ENCODE peak calls at places on chromosomes 12 and 14, in eight cellular contexts. B, M, D, Q, C, J, L and P are unnamed samples.

GRCh38 chr12:51320695-51321320 is 3.2 kb downstream of the BIN2 start:
- DNase-seq in B (no peak), M (no peak), D (no peak), Q (no peak), C (no peak), J (no peak), L (no peak), P (no peak)

GRCh38 chr12:24378548-24379011 is 429.1 kb upstream of the SOX5 start:
- DNase-seq in B (no peak), M (peak), D (no peak), Q (no peak), C (no peak), J (no peak), L (no peak), P (no peak)

GRCh38 chr12:131734336-131735152 is 23.7 kb downstream of the SFSWAP start:
- DNase-seq in B (no peak), M (no peak), D (no peak), Q (no peak), C (no peak), J (no peak), L (no peak), P (no peak)

GRCh38 chr14:24542346-24542936 is 33.6 kb downstream of the CTSG start:
- DNase-seq in B (no peak), M (no peak), D (no peak), Q (no peak), C (peak), J (no peak), L (no peak), P (peak)

GRCh38 chr12:119835068-119835467 is 42.1 kb downstream of the CIT start:
- DNase-seq in B (no peak), M (no peak), D (no peak), Q (no peak), C (no peak), J (no peak), L (no peak), P (no peak)

GRCh38 chr14:88234442-88234841 is 88.6 kb downstream of the KCNK10 start:
- DNase-seq in B (no peak), M (no peak), D (no peak), Q (no peak), C (no peak), J (no peak), L (no peak), P (no peak)

GRCh38 chr14:56357478-56357877 is 222.1 kb upstream of the TMEM260 start:
- DNase-seq in B (no peak), M (no peak), D (no peak), Q (no peak), C (no peak), J (no peak), L (no peak), P (no peak)

GRCh38 chr12:53252349-53252916 is 15.7 kb upstream of the ESPL1 start:
- DNase-seq in B (no peak), M (no peak), D (peak), Q (no peak), C (peak), J (no peak), L (peak), P (no peak)

GRCh38 chr12:26318661-26319068 is 123.3 kb downstream of the SSPN start:
- DNase-seq in B (no peak), M (peak), D (no peak), Q (peak), C (peak), J (peak), L (peak), P (peak)

GRCh38 chr12:27984275-27984674 is 11.7 kb upstream of the PTHLH start:
- DNase-seq in B (no peak), M (no peak), D (no peak), Q (no peak), C (peak), J (no peak), L (no peak), P (no peak)

GRCh38 chr12:12927211-12928079 is 24.5 kb downstream of the GPRC5D start:
- DNase-seq in B (no peak), M (peak), D (peak), Q (peak), C (peak), J (peak), L (peak), P (peak)

GRCh38 chr12:117968826-117969659 is at the start of gene KSR2:
- DNase-seq in B (peak), M (no peak), D (peak), Q (peak), C (peak), J (no peak), L (no peak), P (peak)

GRCh38 chr12:130254476-130255276 is 83.0 kb upstream of the PIWIL1 start:
- DNase-seq in B (peak), M (no peak), D (no peak), Q (no peak), C (no peak), J (no peak), L (no peak), P (no peak)

GRCh38 chr12:124868252-124868965 is 4.7 kb upstream of the SCARB1 start:
- DNase-seq in B (no peak), M (no peak), D (no peak), Q (no peak), C (no peak), J (no peak), L (no peak), P (no peak)

GRCh38 chr14:101177301-101178055 is 274.0 kb upstream of the RTL1 start:
- DNase-seq in B (no peak), M (no peak), D (no peak), Q (no peak), C (no peak), J (no peak), L (no peak), P (no peak)

GRCh38 chr14:23621932-23622495 is 14.2 kb upstream of the DHRS2 start:
- DNase-seq in B (no peak), M (no peak), D (no peak), Q (no peak), C (no peak), J (no peak), L (no peak), P (no peak)

GRCh38 chr14:104598039-104598438 is 6.5 kb downstream of the TMEM179 start:
- DNase-seq in B (no peak), M (no peak), D (no peak), Q (no peak), C (no peak), J (no peak), L (peak), P (no peak)

GRCh38 chr14:101120636-101121398 is 217.3 kb upstream of the RTL1 start:
- DNase-seq in B (no peak), M (no peak), D (no peak), Q (no peak), C (no peak), J (peak), L (peak), P (no peak)

GRCh38 chr12:34598851-34599529 is 576.7 kb downstream of the ALG10 start:
- DNase-seq in B (peak), M (no peak), D (no peak), Q (no peak), C (no peak), J (no peak), L (no peak), P (no peak)

GRCh38 chr12:94616217-94616729 is 34.1 kb downstream of the TMCC3 start:
- DNase-seq in B (peak), M (no peak), D (no peak), Q (no peak), C (peak), J (no peak), L (no peak), P (no peak)
- H3K27ac ChIP-seq in B (peak), M (no peak), D (peak), Q (no peak), C (peak), J (peak), L (peak), P (peak)

GRCh38 chr12:123474493-123475255 is 16.7 kb downstream of the SNRNP35 start:
- DNase-seq in B (no peak), M (no peak), D (no peak), Q (no peak), C (no peak), J (no peak), L (peak), P (no peak)
- H3K27ac ChIP-seq in B (peak), M (no peak), D (no peak), Q (no peak), C (no peak), J (peak), L (peak), P (no peak)

GRCh38 chr14:95469134-95469481 is 47.3 kb downstream of the SYNE3 start:
- DNase-seq in B (no peak), M (no peak), D (no peak), Q (no peak), C (no peak), J (no peak), L (no peak), P (no peak)
- H3K27ac ChIP-seq in B (no peak), M (no peak), D (peak), Q (peak), C (no peak), J (no peak), L (peak), P (no peak)

DNA sequence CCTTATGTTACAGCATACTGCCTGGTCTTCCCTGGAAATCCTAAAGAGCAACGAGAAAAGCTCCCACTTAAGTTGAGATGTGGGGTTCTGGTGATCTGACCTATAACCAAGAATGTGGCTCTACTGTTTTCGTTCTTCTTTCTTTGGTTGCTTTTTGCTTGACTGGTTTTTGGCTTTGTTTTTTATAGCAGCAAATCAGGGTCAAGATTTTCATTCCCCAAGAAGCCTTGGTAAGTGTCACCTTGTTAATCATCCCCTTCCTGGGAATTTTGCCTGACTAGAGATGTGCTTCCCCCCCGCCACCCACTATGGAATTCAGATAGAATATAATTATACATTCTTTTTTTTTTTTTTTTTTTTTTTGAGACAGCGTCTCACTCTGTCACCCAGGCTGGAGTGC is 116.7 kb upstream of the FOXN3 start:
- DNase-seq in B (no peak), M (no peak), D (no peak), Q (no peak), C (no peak), J (no peak), L (no peak), P (no peak)
- H3K27ac ChIP-seq in B (no peak), M (no peak), D (no peak), Q (no peak), C (no peak), J (no peak), L (no peak), P (no peak)

GRCh38 chr12:20967756-20968155 is 157.3 kb downstream of the SLCO1B3 start:
- DNase-seq in B (no peak), M (no peak), D (no peak), Q (no peak), C (no peak), J (no peak), L (no peak), P (no peak)
- H3K27ac ChIP-seq in B (no peak), M (no peak), D (no peak), Q (no peak), C (no peak), J (no peak), L (no peak), P (no peak)

GRCh38 chr14:36723551-36723950 is 61.9 kb downstream of the PAX9 start:
- DNase-seq in B (no peak), M (no peak), D (no peak), Q (no peak), C (no peak), J (no peak), L (no peak), P (no peak)
- H3K27ac ChIP-seq in B (no peak), M (no peak), D (no peak), Q (no peak), C (no peak), J (no peak), L (no peak), P (no peak)